ENCODE peak calls at places on chromosomes 12 and 14, in four cellular contexts. K, A, Y and F are unnamed samples.

GRCh38 chr14:49955013-49955412 is 62.1 kb downstream of the ARF6 start:
- DNase-seq in K (no peak), A (no peak), Y (no peak), F (no peak)

GRCh38 chr14:33794791-33795300 is 156.0 kb downstream of the EGLN3 start:
- DNase-seq in K (no peak), A (no peak), Y (no peak), F (peak)

GRCh38 chr14:75274899-75275569 is 3.6 kb upstream of the FOS start:
- DNase-seq in K (peak), A (no peak), Y (peak), F (no peak)

GRCh38 chr12:74624206-74624605 is 86.6 kb downstream of the ATXN7L3B start:
- DNase-seq in K (no peak), A (no peak), Y (no peak), F (no peak)

GRCh38 chr12:116885496-116885895 is 4.3 kb upstream of the HRK start:
- DNase-seq in K (no peak), A (no peak), Y (no peak), F (no peak)

GRCh38 chr12:32949815-32950214 is 53.2 kb upstream of the PKP2 start:
- DNase-seq in K (no peak), A (no peak), Y (no peak), F (no peak)

GRCh38 chr12:6752181-6752930 is 585 bp downstream of the MLF2 start:
- DNase-seq in K (peak), A (peak), Y (no peak), F (peak)

GRCh38 chr14:101082436-101083384 is 179.2 kb upstream of the RTL1 start:
- DNase-seq in K (no peak), A (no peak), Y (no peak), F (no peak)

GRCh38 chr14:23307687-23308644 is 1.3 kb downstream of the BCL2L2 start:
- DNase-seq in K (peak), A (no peak), Y (no peak), F (no peak)

GRCh38 chr12:116595186-116595585 is 36.0 kb downstream of the MAP1LC3B2 start:
- DNase-seq in K (no peak), A (no peak), Y (no peak), F (no peak)

GRCh38 chr14:50109342-50109741 is 7.0 kb downstream of the VCPKMT start:
- DNase-seq in K (peak), A (no peak), Y (no peak), F (peak)

GRCh38 chr12:54658306-54659264 is 10.4 kb upstream of the DCD start:
- DNase-seq in K (peak), A (peak), Y (no peak), F (peak)

GRCh38 chr14:24310666-24311604 is at the start of gene LTB4R:
- DNase-seq in K (peak), A (no peak), Y (no peak), F (peak)

DNA sequence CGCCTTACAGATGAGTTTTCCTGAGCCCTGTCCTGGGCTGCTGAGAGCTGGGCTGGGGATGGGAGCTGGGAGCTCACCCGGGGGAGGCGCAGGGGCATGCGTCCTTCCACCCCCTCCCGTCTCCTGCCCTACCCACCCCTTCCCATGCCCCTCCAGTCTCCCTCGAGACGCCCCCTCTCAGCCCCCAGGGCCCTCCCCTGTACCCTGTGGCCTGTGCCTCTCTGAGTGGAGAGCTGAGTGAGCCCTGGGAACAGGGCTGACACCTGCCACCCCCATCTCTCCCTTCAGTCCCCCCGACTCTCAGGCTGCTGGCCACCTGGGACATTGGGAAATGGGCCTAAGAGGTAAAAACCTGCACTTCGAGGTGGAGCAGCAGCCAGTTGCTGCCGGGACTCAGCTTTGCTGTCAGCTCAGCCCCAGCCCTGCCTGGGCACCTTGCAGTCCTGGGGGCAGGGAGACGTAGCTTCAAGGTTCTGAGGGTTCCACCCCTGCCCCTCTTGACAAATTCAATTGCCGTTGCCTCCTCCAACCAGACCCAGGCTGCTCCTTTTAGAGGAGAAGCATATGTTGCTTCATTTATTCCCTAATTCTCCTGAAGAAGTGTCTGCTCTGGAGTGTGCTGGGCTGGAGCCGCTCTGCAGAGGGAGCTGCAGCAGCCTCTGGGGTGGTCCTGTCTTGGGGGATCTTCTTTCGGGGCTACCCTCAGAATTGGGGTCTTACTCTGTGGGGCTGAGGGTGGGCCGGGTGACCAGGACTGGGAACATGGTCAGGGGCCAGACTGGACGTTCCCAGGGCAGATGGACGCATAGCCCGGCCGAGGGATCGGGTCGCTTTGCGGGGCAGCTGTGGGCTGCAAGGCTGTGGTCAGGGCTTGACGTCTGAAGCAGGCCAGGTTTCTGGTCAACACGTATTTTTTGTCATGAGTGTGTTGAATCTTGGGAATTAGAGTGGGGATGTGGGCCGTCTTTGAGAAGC is 141.4 kb downstream of the ADGRD1 start:
- DNase-seq in K (no peak), A (no peak), Y (no peak), F (no peak)
- TF ChIP-seq FOS in K (no peak), A (no peak), Y (no peak), F (no peak)

DNA sequence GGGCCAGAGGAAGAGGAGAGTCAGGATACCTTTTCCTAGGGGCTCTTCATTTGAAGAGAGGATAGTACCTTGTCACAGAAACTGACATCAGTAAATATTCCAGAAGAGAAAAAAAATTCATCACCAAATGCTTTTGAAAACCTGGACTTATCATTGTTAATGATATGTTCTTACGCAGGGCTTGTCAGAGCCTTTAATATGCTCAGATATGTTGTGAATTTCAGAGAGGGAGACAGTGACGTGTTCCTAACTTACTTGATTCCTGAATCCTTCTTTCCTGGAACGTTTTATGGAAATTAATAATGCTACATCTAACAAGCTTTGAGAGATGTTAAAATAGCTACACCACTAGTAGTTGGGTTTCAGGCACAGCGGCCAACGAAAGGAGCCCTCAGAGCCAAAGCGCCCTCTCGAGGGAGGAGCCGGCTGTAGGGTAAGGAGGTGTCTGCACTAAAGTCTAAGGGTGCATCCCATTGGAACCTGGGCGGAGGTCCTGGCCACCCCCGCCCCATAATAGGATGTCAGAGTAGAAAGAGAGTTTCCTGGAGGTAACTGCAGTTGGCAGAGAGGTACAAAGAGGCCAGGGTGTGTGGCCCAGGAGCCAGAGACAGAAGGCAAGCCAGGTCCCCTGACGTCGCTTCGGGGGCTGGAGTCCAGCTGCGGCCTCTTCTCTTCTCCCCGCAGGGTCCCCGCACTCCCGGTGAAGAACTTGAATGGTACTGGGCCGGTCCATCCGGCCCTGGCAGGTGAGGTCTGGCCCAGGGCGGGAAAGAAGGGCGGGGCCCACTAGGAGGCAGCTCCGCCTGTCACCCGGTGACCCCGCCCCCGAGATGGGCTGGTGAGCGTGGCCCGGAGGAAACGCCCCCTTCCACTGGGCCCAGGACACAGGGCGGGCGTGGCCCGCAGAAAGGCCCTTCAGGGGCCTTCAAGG is 36.2 kb downstream of the DTX1 start:
- DNase-seq in K (no peak), A (peak), Y (no peak), F (no peak)
- TF ChIP-seq FOS in K (no peak), A (no peak), Y (no peak), F (no peak)

GRCh38 chr12:63045020-63045860 is 105.8 kb downstream of the AVPR1A start:
- DNase-seq in K (peak), A (no peak), Y (no peak), F (peak)
- TF ChIP-seq FOS in K (no peak), A (no peak), Y (no peak), F (no peak)

GRCh38 chr14:94054401-94054800 is 26.6 kb downstream of the DDX24 start:
- DNase-seq in K (no peak), A (no peak), Y (no peak), F (no peak)

GRCh38 chr14:94058674-94059138 is 22.3 kb downstream of the DDX24 start:
- DNase-seq in K (no peak), A (no peak), Y (no peak), F (no peak)

GRCh38 chr14:94058128-94058673 is 22.8 kb downstream of the DDX24 start:
- DNase-seq in K (no peak), A (no peak), Y (no peak), F (no peak)

GRCh38 chr14:94054936-94055335 is 26.1 kb downstream of the DDX24 start:
- DNase-seq in K (no peak), A (no peak), Y (no peak), F (no peak)

DNA sequence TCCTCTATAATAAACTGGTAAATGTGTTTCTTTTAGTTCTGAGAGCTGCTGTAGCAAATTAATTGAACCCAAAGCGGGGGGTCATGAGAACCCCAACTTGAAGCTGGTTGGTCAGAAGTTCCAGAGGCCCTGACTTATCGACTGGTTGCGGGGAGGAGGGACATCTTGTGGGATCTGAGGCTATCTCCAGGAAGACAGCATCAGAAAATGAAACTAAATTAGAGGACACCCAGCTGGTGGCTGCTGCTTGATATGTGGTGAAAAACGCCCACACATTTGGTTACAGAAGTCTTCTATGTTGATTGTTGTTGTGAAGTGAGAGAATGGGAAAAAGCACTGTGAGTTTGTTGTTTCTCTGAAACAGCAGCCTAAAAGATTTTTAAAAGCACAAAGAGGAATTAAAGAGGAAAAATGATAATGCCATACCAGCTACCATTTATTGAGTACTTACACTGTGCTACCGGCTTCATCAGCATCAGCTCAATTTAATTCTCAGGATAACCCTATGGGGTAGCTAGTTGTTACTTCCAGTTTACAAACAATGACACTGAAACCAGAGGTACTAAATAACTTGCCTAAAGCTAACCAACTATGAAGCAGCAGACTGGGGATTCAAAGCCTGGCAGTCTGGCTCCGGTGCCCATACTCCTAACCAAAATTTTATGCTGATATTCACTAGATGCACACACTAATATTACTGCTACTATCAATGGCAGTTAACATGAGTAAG is 24.3 kb downstream of the DDX24 start:
- DNase-seq in K (no peak), A (no peak), Y (peak), F (no peak)
- TF ChIP-seq FOS in K (no peak), A (no peak), Y (no peak), F (no peak)

DNA sequence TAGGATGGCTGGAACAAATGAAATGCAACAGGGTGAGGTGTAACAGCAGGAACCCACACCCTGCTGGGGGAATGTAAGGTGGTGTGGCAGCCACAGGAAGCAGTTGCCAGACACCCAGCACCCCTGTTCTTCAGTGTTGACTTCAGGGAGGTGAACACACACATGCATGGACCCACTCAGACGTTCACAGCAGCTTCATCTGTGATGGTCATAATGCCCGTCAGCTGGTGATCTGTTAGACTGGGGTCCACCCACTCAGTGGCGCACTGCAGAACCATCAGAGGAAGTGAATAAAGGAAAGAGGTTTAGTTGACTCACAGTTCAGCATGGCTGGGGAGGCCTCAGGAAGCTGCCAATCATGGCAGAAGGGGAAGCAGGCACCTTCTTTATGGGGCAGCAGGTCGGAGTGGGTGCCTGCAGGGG is 22.7 kb upstream of the TEX22 start:
- DNase-seq in K (peak), A (no peak), Y (no peak), F (peak)
- TF ChIP-seq FOS in K (no peak), A (no peak), Y (no peak), F (no peak)

DNA sequence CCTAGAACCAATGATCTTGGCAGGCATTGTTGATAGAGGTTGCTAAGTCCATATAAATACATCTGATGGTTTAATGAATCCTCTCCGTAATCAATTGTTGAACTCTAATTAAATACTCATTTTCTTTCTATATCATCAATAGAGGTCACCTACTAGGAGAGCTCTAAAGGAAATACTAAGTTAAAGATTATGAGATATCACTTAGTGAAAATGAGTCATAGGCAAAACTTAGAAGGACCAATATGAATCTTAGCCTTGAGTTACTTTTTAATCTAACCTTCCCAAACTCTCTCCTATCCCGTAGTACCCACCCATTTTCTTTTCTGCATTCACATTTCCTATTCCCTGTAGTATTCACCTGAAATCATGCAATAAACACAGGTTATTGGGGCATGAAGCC is 50.2 kb downstream of the MBIP start:
- DNase-seq in K (no peak), A (no peak), Y (no peak), F (no peak)
- TF ChIP-seq FOS in K (no peak), A (no peak), Y (no peak), F (no peak)

GRCh38 chr12:104865080-104865479 is 93.0 kb downstream of the SLC41A2 start:
- DNase-seq in K (no peak), A (no peak), Y (peak), F (no peak)

GRCh38 chr12:104864668-104865067 is 93.4 kb downstream of the SLC41A2 start:
- DNase-seq in K (peak), A (no peak), Y (no peak), F (no peak)

GRCh38 chr12:104859144-104859543 is 98.9 kb downstream of the SLC41A2 start:
- DNase-seq in K (peak), A (no peak), Y (no peak), F (no peak)

GRCh38 chr12:104866286-104866685 is 91.8 kb downstream of the SLC41A2 start:
- DNase-seq in K (peak), A (no peak), Y (no peak), F (peak)

DNA sequence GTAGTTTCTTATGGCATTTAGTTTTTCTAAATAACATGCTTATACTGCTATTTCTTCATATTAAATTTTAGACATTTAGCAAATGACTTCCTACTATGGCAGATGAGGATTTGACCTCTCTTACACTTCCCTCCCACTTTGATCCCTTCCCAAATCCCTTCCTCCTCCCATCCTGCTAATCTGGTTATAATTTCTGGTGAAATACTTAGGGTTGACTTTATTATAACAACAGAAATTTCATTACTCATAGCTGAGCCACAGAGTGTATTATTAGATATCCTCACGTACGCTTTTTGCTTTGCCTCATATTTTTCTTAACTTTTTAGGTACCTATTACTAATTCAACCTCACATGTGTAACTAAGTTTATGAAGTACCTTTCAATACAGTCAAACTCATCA is 94.5 kb downstream of the SLC41A2 start:
- DNase-seq in K (peak), A (no peak), Y (no peak), F (no peak)
- TF ChIP-seq FOS in K (no peak), A (no peak), Y (no peak), F (no peak)

GRCh38 chr12:46395308-46395707 is 22.7 kb upstream of the SLC38A2 start:
- DNase-seq in K (no peak), A (no peak), Y (no peak), F (no peak)
- TF ChIP-seq FOS in K (no peak), A (no peak), Y (no peak), F (no peak)

GRCh38 chr14:51370758-51371386 is 130.8 kb downstream of the TMX1 start:
- DNase-seq in K (no peak), A (no peak), Y (no peak), F (no peak)

GRCh38 chr14:51365241-51365940 is 125.3 kb downstream of the TMX1 start:
- DNase-seq in K (no peak), A (no peak), Y (no peak), F (no peak)

GRCh38 chr14:51369814-51370213 is 129.8 kb downstream of the TMX1 start:
- DNase-seq in K (no peak), A (peak), Y (no peak), F (peak)

GRCh38 chr14:51368721-51369163 is 128.7 kb downstream of the TMX1 start:
- DNase-seq in K (peak), A (no peak), Y (no peak), F (no peak)

GRCh38 chr14:51367600-51367931 is 127.5 kb downstream of the TMX1 start:
- DNase-seq in K (peak), A (no peak), Y (no peak), F (peak)
- TF ChIP-seq FOS in K (no peak), A (no peak), Y (no peak), F (no peak)

GRCh38 chr14:71228711-71229110 is 321.5 kb downstream of the PCNX1 start:
- DNase-seq in K (no peak), A (no peak), Y (no peak), F (no peak)

GRCh38 chr14:71229875-71230274 is 322.6 kb downstream of the PCNX1 start:
- DNase-seq in K (no peak), A (no peak), Y (no peak), F (no peak)

GRCh38 chr14:71232506-71232905 is 325.2 kb downstream of the PCNX1 start:
- DNase-seq in K (no peak), A (no peak), Y (no peak), F (no peak)

GRCh38 chr14:71231521-71232393 is 324.5 kb downstream of the PCNX1 start:
- DNase-seq in K (no peak), A (peak), Y (peak), F (no peak)

DNA sequence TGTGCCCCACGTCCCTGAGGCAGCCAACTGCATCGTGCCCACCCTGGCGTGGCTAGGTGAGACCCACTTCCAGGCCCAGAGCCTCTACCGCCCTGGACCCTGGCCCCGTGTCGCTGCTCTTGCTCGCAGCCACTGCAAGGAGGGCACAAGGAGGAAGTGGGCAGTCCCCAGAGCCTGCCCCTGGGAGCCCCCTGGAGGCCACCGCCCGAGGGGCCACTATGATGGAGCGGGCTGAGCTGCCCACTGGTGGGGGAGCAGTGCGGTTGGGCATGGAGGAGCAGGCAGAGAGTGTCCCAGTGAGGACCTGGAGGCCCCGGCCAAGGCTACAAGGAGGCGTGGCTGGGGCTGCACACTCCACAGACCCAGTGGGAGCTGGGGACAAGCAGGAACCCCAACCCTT is 323.6 kb downstream of the PCNX1 start:
- DNase-seq in K (no peak), A (no peak), Y (no peak), F (no peak)
- TF ChIP-seq FOS in K (no peak), A (no peak), Y (no peak), F (no peak)